ENCODE peak calls at places on chromosomes 11 and 22, in seven cellular contexts. S is lung; V is A673; B is transverse colon; L is CD8-positive, alpha-beta memory T cell; O is aorta; K is heart right ventricle. D is an unnamed sample.

GRCh38 chr11:116539211-116539610 is 233.6 kb downstream of the BUD13 start:
- DNase-seq in K (no peak), B (no peak), S (no peak), L (no peak), O (no peak), V (no peak), D (no peak)

GRCh38 chr22:16789860-16790493 is 35.2 kb downstream of the XKR3 start:
- DNase-seq in S (no peak), K (no peak), L (no peak), B (no peak), V (no peak), O (no peak), D (no peak)

GRCh38 chr11:102139081-102139498 is 28.8 kb downstream of the YAP1 start:
- DNase-seq in B (no peak), V (peak; percentile 79), S (no peak), O (peak; percentile 55), L (no peak), K (no peak), D (no peak)

GRCh38 chr11:125626381-125626950 is 1.5 kb downstream of the CHEK1 start:
- DNase-seq in K (no peak), S (no peak), B (no peak), O (no peak), V (no peak), L (peak; percentile 46), D (no peak)

GRCh38 chr11:26331911-26332571 is at the start of gene ANO3:
- DNase-seq in B (peak; percentile 24), S (peak; percentile 66), V (peak; percentile 65), L (no peak), K (peak; percentile 30), O (peak; percentile 65), D (peak; percentile 91)

GRCh38 chr22:45217345-45217744 is 23.3 kb downstream of the KIAA0930 start:
- DNase-seq in O (no peak), L (no peak), V (no peak), B (no peak), S (no peak), K (no peak), D (no peak)

GRCh38 chr11:112511906-112512305 is 251.2 kb upstream of the PLET1 start:
- DNase-seq in S (no peak), V (no peak), B (no peak), O (no peak), L (no peak), K (no peak), D (peak; percentile 77)

GRCh38 chr11:63872833-63873201 is 33.9 kb downstream of the MARK2 start:
- DNase-seq in S (no peak), O (no peak), B (peak; percentile 45), V (no peak), K (no peak), L (no peak), D (no peak)

GRCh38 chr11:116287866-116288265 is 484.9 kb downstream of the BUD13 start:
- DNase-seq in V (no peak), K (no peak), S (no peak), B (no peak), O (no peak), L (no peak), D (no peak)

GRCh38 chr11:88414385-88414861 is 76.9 kb upstream of the CTSC start:
- DNase-seq in K (no peak), V (peak; percentile 85), S (peak; percentile 42), B (peak; percentile 20), O (peak; percentile 64), L (peak; percentile 55), D (peak; percentile 28)

GRCh38 chr11:34671946-34672345 is 51.1 kb downstream of the EHF start:
- DNase-seq in S (no peak), L (no peak), K (no peak), V (no peak), O (no peak), B (no peak), D (no peak)

GRCh38 chr22:48896766-48897637 is 930.7 kb downstream of the BRD1 start:
- DNase-seq in O (no peak), V (peak; percentile 58), S (no peak), K (no peak), L (no peak), B (no peak), D (no peak)

GRCh38 chr22:48894804-48895250 is 932.8 kb downstream of the BRD1 start:
- DNase-seq in K (no peak), L (no peak), B (no peak), S (no peak), V (no peak), O (no peak), D (no peak)

GRCh38 chr22:48894064-48894671 is 933.5 kb downstream of the BRD1 start:
- DNase-seq in O (no peak), L (no peak), V (peak; percentile 30), K (no peak), S (no peak), B (no peak), D (no peak)

GRCh38 chr22:48895831-48896765 is 931.6 kb downstream of the BRD1 start:
- DNase-seq in V (no peak), S (no peak), B (no peak), O (no peak), L (no peak), K (no peak), D (no peak)

GRCh38 chr22:48895341-48895740 is 932.3 kb downstream of the BRD1 start:
- DNase-seq in V (no peak), S (no peak), B (no peak), L (no peak), K (no peak), O (no peak), D (no peak)
- H3K9me3 ChIP-seq in V (no peaks in the 10 kb centered on the region), S (peaks cover 6% of the 10 kb centered on the region), B (no peaks in the 10 kb centered on the region), L (no peaks in the 10 kb centered on the region), K (no peaks in the 10 kb centered on the region), O (peaks cover 1% of the 10 kb centered on the region), D (no peaks in the 10 kb centered on the region)

GRCh38 chr22:47448231-47449035 is 686.0 kb downstream of the TBC1D22A start:
- DNase-seq in B (no peak), V (no peak), O (no peak), S (peak; percentile 16), L (no peak), K (no peak), D (no peak)
- H3K9me3 ChIP-seq in B (no peaks in the 10 kb centered on the region), V (no peaks in the 10 kb centered on the region), O (no peaks in the 10 kb centered on the region), S (no peaks in the 10 kb centered on the region), L (no peaks in the 10 kb centered on the region), K (no peaks in the 10 kb centered on the region), D (no peaks in the 10 kb centered on the region)

DNA sequence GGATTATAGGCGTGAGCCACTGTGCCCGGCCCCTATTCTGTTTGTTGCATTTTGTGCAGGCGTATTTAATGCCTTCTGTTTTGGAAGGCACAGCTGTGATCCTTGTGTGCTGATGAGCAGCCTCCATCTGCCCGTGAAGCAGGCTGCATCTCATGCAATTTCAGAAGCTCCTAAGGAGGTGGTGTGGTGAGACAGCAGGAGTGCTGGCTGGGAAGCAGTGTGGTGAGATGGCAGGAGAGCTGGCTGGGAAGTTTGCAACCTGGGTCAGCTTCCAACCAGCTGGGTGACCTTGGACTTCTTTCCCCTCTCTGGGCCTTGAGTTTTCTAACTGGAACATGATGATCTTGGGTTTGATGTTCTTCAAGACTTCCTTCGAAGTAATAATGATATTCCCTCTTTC is 525.1 kb downstream of the TBC1D22A start:
- DNase-seq in O (no peak), L (no peak), K (no peak), S (no peak), V (no peak), B (no peak), D (no peak)
- H3K9me3 ChIP-seq in O (no peaks in the 10 kb centered on the region), L (no peaks in the 10 kb centered on the region), K (no peaks in the 10 kb centered on the region), S (no peaks in the 10 kb centered on the region), V (no peaks in the 10 kb centered on the region), B (no peaks in the 10 kb centered on the region), D (no peaks in the 10 kb centered on the region)

DNA sequence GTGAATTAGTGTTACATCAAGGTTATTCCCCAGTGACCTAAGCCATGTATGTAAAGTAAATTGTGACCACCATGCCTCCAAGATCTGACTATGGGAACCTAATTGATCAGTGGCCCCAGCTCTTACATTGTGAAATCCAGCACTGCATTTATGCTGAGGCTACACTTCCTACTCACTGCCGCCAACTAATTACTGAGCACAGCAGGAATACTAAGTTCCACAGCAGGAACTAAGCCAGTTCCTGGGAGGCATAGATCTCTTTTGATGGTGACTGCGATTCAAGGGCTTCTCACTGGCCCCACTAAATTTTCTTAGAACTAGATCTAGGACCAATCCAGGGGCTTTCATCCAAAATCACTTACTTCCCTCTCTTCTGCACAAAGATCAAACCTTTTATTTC is 45.9 kb downstream of the CNTN5 start:
- DNase-seq in L (no peak), B (no peak), V (peak; percentile 72), S (no peak), O (no peak), K (no peak), D (no peak)
- H3K9me3 ChIP-seq in L (no peaks in the 10 kb centered on the region), B (no peaks in the 10 kb centered on the region), V (no peaks in the 10 kb centered on the region), S (no peaks in the 10 kb centered on the region), O (no peaks in the 10 kb centered on the region), K (no peaks in the 10 kb centered on the region), D (no peaks in the 10 kb centered on the region)

DNA sequence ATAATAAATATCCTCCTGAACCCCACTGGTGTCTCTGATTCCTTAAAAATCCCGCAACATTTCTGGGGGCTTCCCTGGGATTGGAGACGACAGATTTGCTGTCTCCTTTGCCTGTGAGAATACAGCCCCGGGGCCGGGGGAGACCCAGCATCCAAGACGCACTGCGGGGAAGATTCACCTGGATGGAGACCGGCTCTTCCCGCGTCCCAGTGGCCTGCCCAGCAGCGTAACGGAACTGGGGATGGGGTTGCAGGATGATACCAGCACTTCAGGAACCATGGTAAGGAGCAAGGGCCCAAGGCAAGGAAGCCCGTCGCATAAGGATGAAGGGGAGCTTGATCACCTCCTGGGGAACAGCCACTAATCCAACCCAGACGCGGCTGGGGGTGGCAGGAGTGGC is 53.3 kb upstream of the OR4C15 start:
- DNase-seq in K (no peak), L (no peak), B (no peak), O (no peak), S (no peak), V (no peak), D (no peak)
- H3K9me3 ChIP-seq in K (peaks cover 3% of the 10 kb centered on the region), L (no peaks in the 10 kb centered on the region), B (peaks cover 11% of the 10 kb centered on the region), O (no peaks in the 10 kb centered on the region), S (peaks cover 19% of the 10 kb centered on the region), V (peaks cover 17% of the 10 kb centered on the region), D (peaks cover 4% of the 10 kb centered on the region)

GRCh38 chr11:70916321-70916720 is 336.1 kb downstream of the SHANK2 start:
- DNase-seq in K (no peak), O (no peak), B (no peak), S (no peak), V (no peak), L (no peak), D (no peak)

GRCh38 chr11:70915158-70915795 is 337.1 kb downstream of the SHANK2 start:
- DNase-seq in V (no peak), K (no peak), O (no peak), L (no peak), B (no peak), S (no peak), D (no peak)

GRCh38 chr11:70914496-70914895 is 337.9 kb downstream of the SHANK2 start:
- DNase-seq in V (no peak), L (no peak), B (no peak), S (no peak), K (no peak), O (no peak), D (no peak)

GRCh38 chr11:70912226-70912840 is 340.0 kb downstream of the SHANK2 start:
- DNase-seq in O (no peak), V (no peak), L (no peak), K (no peak), S (no peak), B (no peak), D (no peak)

GRCh38 chr11:70913715-70914231 is 338.6 kb downstream of the SHANK2 start:
- DNase-seq in B (peak; percentile 40), V (no peak), K (no peak), O (no peak), S (no peak), L (no peak), D (peak; percentile 40)
- H3K9me3 ChIP-seq in B (no peaks in the 10 kb centered on the region), V (no peaks in the 10 kb centered on the region), K (no peaks in the 10 kb centered on the region), O (no peaks in the 10 kb centered on the region), S (no peaks in the 10 kb centered on the region), L (no peaks in the 10 kb centered on the region), D (no peaks in the 10 kb centered on the region)

D was measured in SJCRH30.